ENCODE peak calls at places on chromosomes 7 and 10, in ten cellular contexts. D is left lung, Q is prostate gland, Y is right atrium auricular region, Z is left ventricle myocardium inferior, V is neural progenitor cell, F is A673, I is mammary epithelial cell, B is GM12878, R is gastrocnemius medialis. M is an unnamed sample.

GRCh38 chr7:125599387-125599786 is 669.8 kb upstream of the POT1 start:
- DNase-seq in D (no peak), Q (no peak), Y (no peak), Z (no peak), V (peak), F (no peak), I (peak), B (no peak), R (no peak), M (no peak)

GRCh38 chr10:111767661-111768060 is 415.9 kb downstream of the GPAM start:
- DNase-seq in D (no peak), Q (no peak), Y (no peak), Z (no peak), V (no peak), F (no peak), I (no peak), B (no peak), R (no peak), M (no peak)

GRCh38 chr7:105388373-105389089 is at the start of gene SRPK2:
- DNase-seq in D (peak), Q (peak), Y (no peak), Z (peak), V (peak), F (peak), I (peak), B (no peak), R (peak), M (peak)

GRCh38 chr7:46909601-46910051 is 672.3 kb downstream of the TNS3 start:
- DNase-seq in D (no peak), Q (no peak), Y (no peak), Z (no peak), V (no peak), F (peak), I (peak), B (no peak), R (no peak), M (peak)

GRCh38 chr7:80869385-80869784 is 49.5 kb downstream of the SEMA3C start:
- DNase-seq in D (no peak), Q (no peak), Y (no peak), Z (no peak), V (no peak), F (no peak), I (no peak), B (no peak), R (no peak), M (no peak)

GRCh38 chr10:114698271-114699185 is 40.5 kb upstream of the ABLIM1 start:
- DNase-seq in D (no peak), Q (no peak), Y (no peak), Z (no peak), V (no peak), F (no peak), I (no peak), B (no peak), R (no peak), M (no peak)

GRCh38 chr7:80890839-80891544 is 27.9 kb downstream of the SEMA3C start:
- DNase-seq in D (no peak), Q (no peak), Y (no peak), Z (no peak), V (no peak), F (no peak), I (no peak), B (no peak), R (no peak), M (no peak)

GRCh38 chr10:91643700-91644099 is 10.8 kb upstream of the PPP1R3C start:
- DNase-seq in D (no peak), Q (no peak), Y (no peak), Z (no peak), V (peak), F (no peak), I (peak), B (no peak), R (no peak), M (no peak)

GRCh38 chr10:91137822-91138221 is 82.6 kb upstream of the PCGF5 start:
- DNase-seq in D (no peak), Q (no peak), Y (no peak), Z (no peak), V (no peak), F (no peak), I (no peak), B (no peak), R (no peak), M (no peak)

GRCh38 chr10:28429573-28430216 is 103.2 kb upstream of the WAC start:
- DNase-seq in D (no peak), Q (no peak), Y (no peak), Z (no peak), V (no peak), F (peak), I (peak), B (no peak), R (no peak), M (no peak)

GRCh38 chr10:101889256-101890210 is 45.9 kb upstream of the KCNIP2 start:
- DNase-seq in D (peak), Q (peak), Y (peak), Z (peak), V (peak), F (peak), I (peak), B (peak), R (peak), M (peak)

GRCh38 chr7:43677864-43678263 is 51.5 kb downstream of the COA1 start:
- DNase-seq in D (no peak), Q (no peak), Y (no peak), Z (no peak), V (no peak), F (no peak), I (no peak), B (no peak), R (no peak), M (no peak)

GRCh38 chr10:98028168-98028770 is 2.2 kb downstream of the CRTAC1 start:
- DNase-seq in D (peak), Q (peak), Y (peak), Z (peak), V (peak), F (peak), I (no peak), B (no peak), R (no peak), M (no peak)

GRCh38 chr10:13882112-13882711 is 295.4 kb downstream of the PRPF18 start:
- DNase-seq in D (peak), Q (no peak), Y (no peak), Z (no peak), V (peak), F (peak), I (peak), B (no peak), R (peak), M (peak)

GRCh38 chr7:13839063-13839462 is 150.4 kb downstream of the ETV1 start:
- DNase-seq in D (no peak), Q (no peak), Y (no peak), Z (no peak), V (no peak), F (no peak), I (no peak), B (no peak), R (no peak), M (no peak)

GRCh38 chr7:20323587-20323986 is 7.1 kb upstream of the ITGB8 start:
- DNase-seq in D (no peak), Q (no peak), Y (no peak), Z (no peak), V (no peak), F (peak), I (no peak), B (no peak), R (no peak), M (no peak)

GRCh38 chr10:128727114-128727513 is 600.9 kb upstream of the MKI67 start:
- DNase-seq in D (no peak), Q (no peak), Y (no peak), Z (no peak), V (no peak), F (no peak), I (no peak), B (no peak), R (no peak), M (no peak)

GRCh38 chr7:30468791-30469190 is 9.8 kb downstream of the NOD1 start:
- DNase-seq in D (no peak), Q (no peak), Y (peak), Z (no peak), V (no peak), F (no peak), I (no peak), B (no peak), R (no peak), M (no peak)

GRCh38 chr10:116470071-116470470 is 42.4 kb downstream of the PNLIPRP3 start:
- DNase-seq in D (no peak), Q (no peak), Y (no peak), Z (no peak), V (no peak), F (no peak), I (peak), B (no peak), R (no peak), M (no peak)

GRCh38 chr10:117175215-117175900 is 21.9 kb upstream of the KCNK18 start:
- DNase-seq in D (peak), Q (no peak), Y (no peak), Z (no peak), V (no peak), F (no peak), I (peak), B (no peak), R (no peak), M (no peak)

GRCh38 chr10:34049887-34050286 is 715.4 kb upstream of the NRP1 start:
- DNase-seq in D (no peak), Q (no peak), Y (peak), Z (no peak), V (no peak), F (peak), I (peak), B (no peak), R (no peak), M (peak)

DNA sequence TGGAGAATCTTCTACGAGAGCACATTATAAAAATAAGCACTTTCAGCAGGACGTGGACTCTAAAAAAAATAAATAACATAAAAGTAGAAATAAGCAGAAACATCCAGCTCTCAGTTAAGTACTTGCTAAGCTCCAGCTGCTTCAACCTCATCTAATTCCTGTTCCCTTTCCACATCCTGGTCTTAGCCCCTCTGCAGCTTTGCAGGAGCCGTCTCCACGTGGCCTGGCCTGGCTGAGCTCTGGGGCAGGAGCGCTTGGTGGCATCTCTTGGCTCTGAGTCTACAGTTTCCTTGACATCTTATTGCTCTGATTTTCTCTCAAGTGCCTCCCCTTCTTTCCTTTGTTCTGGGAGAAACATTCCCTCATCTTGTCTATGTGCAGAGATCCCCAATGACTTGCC is 62.1 kb downstream of the CHST3 start:
- DNase-seq in D (no peak), Q (no peak), Y (no peak), Z (no peak), V (no peak), F (no peak), I (no peak), B (no peak), R (no peak), M (no peak)
- H3K27ac ChIP-seq in D (no peak), Q (peak), Y (no peak), Z (no peak), V (no peak), F (no peak), I (no peak), B (no peak), R (no peak), M (peak)

GRCh38 chr7:28613262-28613661 is 200.9 kb downstream of the CREB5 start:
- DNase-seq in D (no peak), Q (no peak), Y (no peak), Z (no peak), V (no peak), F (peak), I (peak), B (no peak), R (no peak), M (peak)

GRCh38 chr7:28619256-28619655 is 206.9 kb downstream of the CREB5 start:
- DNase-seq in D (no peak), Q (no peak), Y (no peak), Z (no peak), V (no peak), F (no peak), I (no peak), B (no peak), R (no peak), M (no peak)

GRCh38 chr7:28617308-28617707 is 205.0 kb downstream of the CREB5 start:
- DNase-seq in D (no peak), Q (no peak), Y (no peak), Z (no peak), V (no peak), F (no peak), I (no peak), B (no peak), R (no peak), M (no peak)

GRCh38 chr7:28618383-28618782 is 206.1 kb downstream of the CREB5 start:
- DNase-seq in D (no peak), Q (no peak), Y (no peak), Z (no peak), V (no peak), F (peak), I (no peak), B (no peak), R (no peak), M (no peak)

DNA sequence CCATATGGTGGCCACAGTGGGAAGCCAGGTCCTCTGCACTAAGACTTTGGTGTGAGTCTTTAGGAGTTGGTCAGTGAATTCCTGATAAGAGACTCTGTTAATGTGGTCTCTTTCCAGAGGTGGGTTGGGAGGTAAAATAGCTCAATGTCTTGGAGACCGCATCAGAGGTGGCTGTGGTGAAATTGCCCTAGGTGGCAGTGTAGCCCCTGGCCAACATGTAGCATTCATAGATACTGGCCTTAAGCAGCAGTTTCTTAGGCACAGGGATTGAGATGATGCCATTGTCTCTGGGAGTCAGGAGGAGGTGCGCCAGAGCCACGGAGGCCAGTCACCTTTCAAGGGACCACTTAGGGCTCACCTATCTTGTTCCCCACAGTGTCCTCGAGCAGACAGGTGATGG is 202.8 kb downstream of the CREB5 start:
- DNase-seq in D (no peak), Q (no peak), Y (no peak), Z (no peak), V (peak), F (peak), I (no peak), B (no peak), R (no peak), M (no peak)
- TF ChIP-seq CTCF in D (no peak), Q (no peak), Y (no peak), Z (peak), V (peak), F (peak), I (no peak), B (peak), R (peak), M (no peak)

DNA sequence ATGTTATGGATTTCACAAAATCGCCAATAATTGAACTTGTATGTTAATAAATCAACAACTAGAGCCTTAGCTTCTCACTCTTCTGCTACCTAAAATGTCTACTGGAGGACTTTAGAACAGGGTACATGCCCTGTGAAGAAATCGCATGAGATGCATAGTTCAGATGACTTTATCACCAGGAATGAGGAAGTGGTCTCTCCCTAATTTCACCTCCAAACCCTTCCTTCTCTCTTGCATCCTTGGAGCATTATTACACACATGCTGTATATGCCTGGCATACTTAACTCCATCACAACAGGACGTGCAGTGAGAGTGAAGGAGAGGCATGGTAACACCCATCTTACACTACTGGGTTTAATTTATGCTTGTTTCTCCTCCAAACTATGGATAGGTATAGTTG is 27.8 kb downstream of the RHEB start:
- DNase-seq in D (no peak), Q (no peak), Y (no peak), Z (no peak), V (no peak), F (no peak), I (peak), B (no peak), R (no peak), M (peak)
- H3K27ac ChIP-seq in D (no peak), Q (no peak), Y (no peak), Z (no peak), V (no peak), F (no peak), I (peak), B (no peak), R (no peak), M (peak)

DNA sequence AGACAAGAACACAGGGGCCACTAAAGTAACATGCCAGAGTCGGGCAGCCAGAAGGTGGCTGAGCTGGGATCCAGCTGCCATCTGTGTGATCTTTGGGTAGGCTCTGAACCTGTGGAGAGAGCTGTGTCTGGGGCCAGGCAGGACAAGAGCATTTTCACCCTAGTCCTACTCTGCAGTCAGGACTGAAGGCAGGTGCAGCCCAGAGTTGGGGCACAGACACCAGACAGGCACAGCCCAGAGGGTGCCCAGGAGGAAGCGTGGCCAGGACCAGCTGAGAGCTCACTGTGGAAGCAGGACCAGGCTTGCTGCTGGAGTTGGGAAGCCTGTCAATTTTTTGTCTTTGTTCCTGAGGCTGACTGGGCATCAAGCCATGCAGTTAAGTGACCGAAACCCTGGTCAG is 113.6 kb downstream of the ADCY1 start:
- DNase-seq in D (no peak), Q (no peak), Y (peak), Z (no peak), V (no peak), F (no peak), I (no peak), B (no peak), R (no peak), M (no peak)
- TF ChIP-seq CTCF in D (no peak), Q (no peak), Y (no peak), Z (no peak), V (no peak), F (no peak), I (no peak), B (no peak), R (no peak), M (no peak)

GRCh38 chr7:101728128-101728527 is 89.3 kb upstream of the CUX1 start:
- DNase-seq in D (no peak), Q (no peak), Y (no peak), Z (no peak), V (peak), F (no peak), I (no peak), B (no peak), R (no peak), M (no peak)
- H3K27ac ChIP-seq in D (no peak), Q (no peak), Y (no peak), Z (no peak), V (no peak), F (no peak), I (no peak), B (no peak), R (no peak), M (no peak)

DNA sequence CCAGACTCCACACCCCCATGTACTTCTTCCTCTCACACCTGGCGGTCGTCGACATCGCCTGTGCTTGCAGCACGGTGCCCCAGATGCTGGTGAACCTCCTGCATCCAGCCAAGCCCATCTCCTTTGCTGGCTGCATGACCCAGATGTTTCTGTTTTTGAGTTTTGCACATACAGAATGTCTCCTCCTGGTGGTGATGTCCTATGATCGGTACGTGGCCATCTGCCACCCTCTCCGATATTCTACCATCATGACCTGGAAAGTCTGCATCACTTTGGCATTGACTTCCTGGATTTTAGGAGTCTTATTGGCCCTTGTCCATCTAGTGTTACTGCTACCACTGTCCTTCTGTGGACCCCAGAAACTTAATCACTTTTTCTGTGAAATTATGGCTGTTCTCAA is 4.8 kb downstream of the OR2A25 start:
- DNase-seq in D (no peak), Q (no peak), Y (no peak), Z (no peak), V (no peak), F (peak), I (no peak), B (no peak), R (no peak), M (no peak)
- TF ChIP-seq CTCF in D (no peak), Q (no peak), Y (no peak), Z (no peak), V (peak), F (peak), I (no peak), B (no peak), R (no peak), M (no peak)

GRCh38 chr7:135925205-135925604 is 52.0 kb downstream of the MTPN start:
- DNase-seq in D (no peak), Q (no peak), Y (no peak), Z (no peak), V (no peak), F (no peak), I (peak), B (no peak), R (no peak), M (no peak)
- H3K27ac ChIP-seq in D (no peak), Q (no peak), Y (peak), Z (no peak), V (no peak), F (no peak), I (no peak), B (no peak), R (no peak), M (no peak)